ENCODE peak calls at places on chromosomes 16 and 17, in eight cellular contexts. One of them, this sample, is unnamed.

GRCh38 chr17:4872786-4873185 is 26.6 kb upstream of the C17orf107 start:
- DNase-seq in transverse colon: no peak
- DNase-seq in left ventricle myocardium inferior: no peak
- DNase-seq in heart right ventricle: no peak
- DNase-seq in ascending aorta: no peak
- DNase-seq in fibroblast of lung: no peak
- DNase-seq in HCT116: no peak
- DNase-seq in lung: no peak
- DNase-seq in this sample: no peak

GRCh38 chr16:13453938-13454553 is 465.9 kb upstream of the ERCC4 start:
- DNase-seq in ascending aorta: no peak
- DNase-seq in HCT116: peak; percentile 4
- DNase-seq in fibroblast of lung: no peak
- DNase-seq in lung: no peak
- DNase-seq in heart right ventricle: no peak
- DNase-seq in transverse colon: peak; percentile 9
- DNase-seq in left ventricle myocardium inferior: no peak
- DNase-seq in this sample: no peak

GRCh38 chr17:52710363-52710901 is 551.9 kb upstream of the CA10 start:
- DNase-seq in fibroblast of lung: no peak
- DNase-seq in HCT116: no peak
- DNase-seq in transverse colon: no peak
- DNase-seq in left ventricle myocardium inferior: no peak
- DNase-seq in lung: no peak
- DNase-seq in heart right ventricle: no peak
- DNase-seq in ascending aorta: no peak
- DNase-seq in this sample: no peak

GRCh38 chr16:73037331-73037745 is 10.6 kb downstream of the ZFHX3 start:
- DNase-seq in ascending aorta: no peak
- DNase-seq in left ventricle myocardium inferior: peak; percentile 49
- DNase-seq in HCT116: no peak
- DNase-seq in heart right ventricle: no peak
- DNase-seq in lung: no peak
- DNase-seq in fibroblast of lung: no peak
- DNase-seq in transverse colon: no peak
- DNase-seq in this sample: no peak

GRCh38 chr17:8621585-8621984 is 8.9 kb downstream of the MYH10 start:
- DNase-seq in heart right ventricle: no peak
- DNase-seq in lung: no peak
- DNase-seq in left ventricle myocardium inferior: no peak
- DNase-seq in transverse colon: no peak
- DNase-seq in ascending aorta: peak; percentile 66
- DNase-seq in HCT116: no peak
- DNase-seq in fibroblast of lung: peak; percentile 45
- DNase-seq in this sample: no peak

GRCh38 chr17:80394629-80395216 is 20.2 kb upstream of the ENDOV start:
- DNase-seq in ascending aorta: no peak
- DNase-seq in HCT116: no peak
- DNase-seq in fibroblast of lung: no peak
- DNase-seq in transverse colon: no peak
- DNase-seq in left ventricle myocardium inferior: no peak
- DNase-seq in lung: no peak
- DNase-seq in heart right ventricle: no peak
- DNase-seq in this sample: no peak

GRCh38 chr16:17171250-17172143 is 299.3 kb downstream of the XYLT1 start:
- DNase-seq in HCT116: no peak
- DNase-seq in heart right ventricle: no peak
- DNase-seq in transverse colon: no peak
- DNase-seq in left ventricle myocardium inferior: no peak
- DNase-seq in fibroblast of lung: no peak
- DNase-seq in lung: no peak
- DNase-seq in ascending aorta: no peak
- DNase-seq in this sample: no peak

GRCh38 chr17:1647802-1648581 is 1.7 kb downstream of the RILP start:
- DNase-seq in fibroblast of lung: no peak
- DNase-seq in transverse colon: peak; percentile 53
- DNase-seq in lung: peak; percentile 75
- DNase-seq in HCT116: peak; percentile 12
- DNase-seq in left ventricle myocardium inferior: peak; percentile 58
- DNase-seq in heart right ventricle: peak; percentile 53
- DNase-seq in ascending aorta: peak; percentile 72
- DNase-seq in this sample: peak; percentile 60

GRCh38 chr17:40539711-40540411 is 25.4 kb downstream of the CCR7 start:
- DNase-seq in lung: no peak
- DNase-seq in fibroblast of lung: no peak
- DNase-seq in ascending aorta: no peak
- DNase-seq in heart right ventricle: no peak
- DNase-seq in transverse colon: no peak
- DNase-seq in left ventricle myocardium inferior: no peak
- DNase-seq in HCT116: no peak
- DNase-seq in this sample: no peak

GRCh38 chr16:49075709-49076108 is 205.9 kb downstream of the CBLN1 start:
- DNase-seq in lung: no peak
- DNase-seq in left ventricle myocardium inferior: no peak
- DNase-seq in HCT116: no peak
- DNase-seq in heart right ventricle: no peak
- DNase-seq in ascending aorta: no peak
- DNase-seq in fibroblast of lung: no peak
- DNase-seq in transverse colon: no peak
- DNase-seq in this sample: no peak

GRCh38 chr16:71775949-71776348 is 32.7 kb downstream of the AP1G1 start:
- DNase-seq in left ventricle myocardium inferior: no peak
- DNase-seq in heart right ventricle: no peak
- DNase-seq in fibroblast of lung: no peak
- DNase-seq in HCT116: no peak
- DNase-seq in lung: no peak
- DNase-seq in ascending aorta: no peak
- DNase-seq in transverse colon: no peak
- DNase-seq in this sample: no peak

GRCh38 chr16:77833906-77834599 is 45.7 kb downstream of the VAT1L start:
- DNase-seq in ascending aorta: peak; percentile 65
- DNase-seq in left ventricle myocardium inferior: no peak
- DNase-seq in transverse colon: no peak
- DNase-seq in lung: no peak
- DNase-seq in heart right ventricle: no peak
- DNase-seq in HCT116: no peak
- DNase-seq in fibroblast of lung: peak; percentile 59
- DNase-seq in this sample: no peak

GRCh38 chr17:76384222-76384986 is at the start of gene SPHK1:
- DNase-seq in HCT116: peak; percentile 51
- DNase-seq in transverse colon: peak; percentile 76
- DNase-seq in lung: peak; percentile 63
- DNase-seq in fibroblast of lung: peak; percentile 73
- DNase-seq in heart right ventricle: peak; percentile 63
- DNase-seq in left ventricle myocardium inferior: peak; percentile 78
- DNase-seq in ascending aorta: peak; percentile 85
- DNase-seq in this sample: no peak

GRCh38 chr16:57150682-57151330 is 35.0 kb downstream of the PSME3IP1 start:
- DNase-seq in heart right ventricle: no peak
- DNase-seq in lung: no peak
- DNase-seq in left ventricle myocardium inferior: no peak
- DNase-seq in ascending aorta: no peak
- DNase-seq in transverse colon: no peak
- DNase-seq in HCT116: no peak
- DNase-seq in fibroblast of lung: no peak
- DNase-seq in this sample: no peak

GRCh38 chr17:36592316-36592710 is 634 bp downstream of the DHRS11 start:
- DNase-seq in ascending aorta: no peak
- DNase-seq in HCT116: no peak
- DNase-seq in heart right ventricle: no peak
- DNase-seq in lung: no peak
- DNase-seq in left ventricle myocardium inferior: no peak
- DNase-seq in fibroblast of lung: no peak
- DNase-seq in transverse colon: peak; percentile 33
- DNase-seq in this sample: no peak

GRCh38 chr17:46818929-46819859 is 702 bp upstream of the WNT3 start:
- DNase-seq in heart right ventricle: no peak
- DNase-seq in HCT116: no peak
- DNase-seq in fibroblast of lung: no peak
- DNase-seq in lung: no peak
- DNase-seq in ascending aorta: no peak
- DNase-seq in transverse colon: no peak
- DNase-seq in left ventricle myocardium inferior: no peak
- DNase-seq in this sample: no peak

GRCh38 chr16:68646948-68647659 is 2.0 kb downstream of the CDH3 start:
- DNase-seq in HCT116: no peak
- DNase-seq in fibroblast of lung: no peak
- DNase-seq in heart right ventricle: no peak
- DNase-seq in transverse colon: no peak
- DNase-seq in lung: no peak
- DNase-seq in ascending aorta: no peak
- DNase-seq in left ventricle myocardium inferior: no peak
- DNase-seq in this sample: no peak

GRCh38 chr16:68655806-68656205 is 10.7 kb downstream of the CDH3 start:
- DNase-seq in fibroblast of lung: no peak
- DNase-seq in ascending aorta: no peak
- DNase-seq in left ventricle myocardium inferior: no peak
- DNase-seq in transverse colon: no peak
- DNase-seq in HCT116: no peak
- DNase-seq in heart right ventricle: no peak
- DNase-seq in lung: no peak
- DNase-seq in this sample: no peak

GRCh38 chr16:68652659-68653058 is 7.5 kb downstream of the CDH3 start:
- DNase-seq in left ventricle myocardium inferior: no peak
- DNase-seq in ascending aorta: no peak
- DNase-seq in fibroblast of lung: no peak
- DNase-seq in HCT116: no peak
- DNase-seq in lung: no peak
- DNase-seq in transverse colon: no peak
- DNase-seq in heart right ventricle: no peak
- DNase-seq in this sample: no peak

GRCh38 chr16:68645494-68646388 is 631 bp downstream of the CDH3 start:
- DNase-seq in HCT116: no peak
- DNase-seq in transverse colon: no peak
- DNase-seq in ascending aorta: no peak
- DNase-seq in heart right ventricle: no peak
- DNase-seq in fibroblast of lung: no peak
- DNase-seq in lung: no peak
- DNase-seq in left ventricle myocardium inferior: no peak
- DNase-seq in this sample: no peak

DNA sequence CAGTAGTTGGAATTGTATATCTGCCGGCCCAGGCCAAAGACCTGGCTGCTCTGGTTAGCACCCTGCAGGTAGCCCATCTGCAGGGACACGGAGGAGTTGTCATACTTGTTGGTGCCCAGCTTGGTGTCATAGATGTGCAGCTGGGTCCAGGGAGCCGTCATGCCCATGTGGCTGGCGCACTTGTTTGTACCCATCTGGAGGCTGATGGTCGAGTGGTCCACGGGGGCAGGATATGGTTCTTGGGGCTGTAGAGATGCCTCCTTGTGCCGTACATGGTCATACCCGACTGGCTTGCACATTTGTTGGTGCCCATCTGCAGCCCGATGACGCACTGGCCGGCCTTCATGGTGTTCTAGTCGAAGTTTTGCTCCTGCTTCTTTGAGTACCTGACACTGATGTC is 6.0 kb downstream of the CDH3 start:
- DNase-seq in heart right ventricle: no peak
- DNase-seq in HCT116: no peak
- DNase-seq in transverse colon: no peak
- DNase-seq in fibroblast of lung: no peak
- DNase-seq in lung: no peak
- DNase-seq in left ventricle myocardium inferior: no peak
- DNase-seq in ascending aorta: no peak
- DNase-seq in this sample: no peak
- H3K4me1 ChIP-seq in heart right ventricle: no peaks in the 10 kb centered on the region
- H3K4me1 ChIP-seq in HCT116: peaks cover 49% of the 10 kb centered on the region
- H3K4me1 ChIP-seq in transverse colon: peaks cover 3% of the 10 kb centered on the region
- H3K4me1 ChIP-seq in fibroblast of lung: no peaks in the 10 kb centered on the region
- H3K4me1 ChIP-seq in lung: no peaks in the 10 kb centered on the region
- H3K4me1 ChIP-seq in left ventricle myocardium inferior: peaks cover under 1% of the 10 kb centered on the region
- H3K4me1 ChIP-seq in ascending aorta: no peaks in the 10 kb centered on the region
- H3K4me1 ChIP-seq in this sample: peaks cover 1% of the 10 kb centered on the region

DNA sequence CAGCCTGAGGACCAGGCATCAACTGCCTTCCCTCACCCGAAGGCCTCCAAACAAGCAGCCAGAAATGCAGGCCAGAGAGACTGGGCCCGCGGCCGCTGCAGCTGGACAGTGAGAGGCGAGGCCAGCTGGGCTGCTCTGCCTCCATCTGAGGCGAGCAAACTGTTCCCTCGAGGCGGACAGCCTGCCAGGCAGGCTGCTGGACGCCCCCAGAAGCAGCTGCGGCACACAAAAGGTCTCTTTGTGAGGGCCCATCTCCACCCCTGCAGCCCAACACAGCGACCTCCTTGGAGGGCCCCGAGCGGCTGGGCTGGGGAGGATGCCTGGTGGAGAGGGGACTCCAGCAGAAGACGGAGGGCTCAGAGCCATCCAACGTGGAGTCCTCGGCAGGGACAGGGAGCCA is 4.7 kb downstream of the CORO7 start:
- DNase-seq in lung: no peak
- DNase-seq in transverse colon: no peak
- DNase-seq in HCT116: no peak
- DNase-seq in ascending aorta: no peak
- DNase-seq in heart right ventricle: peak; percentile 62
- DNase-seq in left ventricle myocardium inferior: peak; percentile 83
- DNase-seq in fibroblast of lung: peak; percentile 70
- DNase-seq in this sample: no peak
- H3K27ac ChIP-seq in lung: peak overlapping the region; percentile 31
- H3K27ac ChIP-seq in transverse colon: peak overlapping the region; percentile 66
- H3K27ac ChIP-seq in HCT116: no peak overlapping the region
- H3K27ac ChIP-seq in ascending aorta: no peak overlapping the region
- H3K27ac ChIP-seq in heart right ventricle: peak overlapping the region; percentile 39
- H3K27ac ChIP-seq in left ventricle myocardium inferior: peak overlapping the region; percentile 51
- H3K27ac ChIP-seq in fibroblast of lung: no peak overlapping the region
- H3K27ac ChIP-seq in this sample: peak overlapping the region; percentile 5

DNA sequence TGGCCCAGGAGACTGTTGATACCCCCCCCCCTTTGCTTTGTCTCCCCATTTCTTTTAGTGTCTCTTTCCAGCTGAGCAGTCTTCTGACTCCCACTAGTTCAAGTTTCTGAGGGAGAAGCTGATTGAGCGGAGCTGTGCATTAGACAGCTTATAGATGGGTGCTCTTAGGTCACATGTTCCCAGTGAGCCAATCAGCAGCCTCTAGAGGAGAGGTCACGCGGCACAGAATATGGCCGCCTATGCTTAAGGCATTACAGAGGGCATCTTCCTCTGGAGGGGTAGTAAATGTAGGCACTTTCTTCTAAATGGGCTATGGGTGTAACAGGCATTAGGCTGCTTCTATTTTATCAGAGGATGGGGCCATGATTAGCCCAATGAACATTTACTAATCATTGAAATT is 131.6 kb downstream of the CDH13 start:
- DNase-seq in HCT116: no peak
- DNase-seq in fibroblast of lung: no peak
- DNase-seq in heart right ventricle: no peak
- DNase-seq in left ventricle myocardium inferior: no peak
- DNase-seq in ascending aorta: no peak
- DNase-seq in transverse colon: no peak
- DNase-seq in lung: no peak
- DNase-seq in this sample: no peak
- H3K4me1 ChIP-seq in HCT116: no peaks in the 10 kb centered on the region
- H3K4me1 ChIP-seq in fibroblast of lung: no peaks in the 10 kb centered on the region
- H3K4me1 ChIP-seq in heart right ventricle: peaks cover 5% of the 10 kb centered on the region
- H3K4me1 ChIP-seq in left ventricle myocardium inferior: peaks cover 68% of the 10 kb centered on the region
- H3K4me1 ChIP-seq in ascending aorta: peaks cover 13% of the 10 kb centered on the region
- H3K4me1 ChIP-seq in transverse colon: peaks cover 5% of the 10 kb centered on the region
- H3K4me1 ChIP-seq in lung: peaks cover 26% of the 10 kb centered on the region
- H3K4me1 ChIP-seq in this sample: no peaks in the 10 kb centered on the region

GRCh38 chr17:81487487-81488275 is 24.9 kb downstream of the ACTG1 start:
- DNase-seq in HCT116: no peak
- DNase-seq in left ventricle myocardium inferior: peak; percentile 85
- DNase-seq in lung: peak; percentile 75
- DNase-seq in ascending aorta: peak; percentile 84
- DNase-seq in fibroblast of lung: peak; percentile 62
- DNase-seq in heart right ventricle: peak; percentile 76
- DNase-seq in transverse colon: peak; percentile 79
- DNase-seq in this sample: no peak
- H3K27ac ChIP-seq in HCT116: peak overlapping the region; percentile 99
- H3K27ac ChIP-seq in left ventricle myocardium inferior: peak overlapping the region; percentile 93
- H3K27ac ChIP-seq in lung: peak overlapping the region; percentile 88
- H3K27ac ChIP-seq in ascending aorta: peak overlapping the region; percentile 1
- H3K27ac ChIP-seq in fibroblast of lung: peak overlapping the region; percentile 83
- H3K27ac ChIP-seq in heart right ventricle: peak overlapping the region; percentile 96
- H3K27ac ChIP-seq in transverse colon: peak overlapping the region; percentile 71
- H3K27ac ChIP-seq in this sample: peak overlapping the region; percentile 81